ENCODE peak calls at places on chromosomes 11 and 22, in four cellular contexts. N is brain microvascular endothelial cell, A is kidney, C is HepG2. B is an unnamed sample.

GRCh38 chr11:75468534-75469340 is 35.7 kb upstream of the KLHL35 start:
- DNase-seq in N (peak), A (peak), C (no peak), B (peak)

GRCh38 chr11:73145986-73146575 is 4.0 kb upstream of the FCHSD2 start:
- DNase-seq in N (no peak), A (no peak), C (no peak), B (no peak)

GRCh38 chr11:69791266-69791665 is 16.1 kb upstream of the FGF4 start:
- DNase-seq in N (peak), A (no peak), C (no peak), B (peak)

GRCh38 chr22:44793506-44794225 is 41.3 kb downstream of the ARHGAP8 start:
- DNase-seq in N (no peak), A (peak), C (no peak), B (no peak)

GRCh38 chr11:97610000-97610399 is 1220.2 kb downstream of the JRKL start:
- DNase-seq in N (no peak), A (no peak), C (no peak), B (no peak)

GRCh38 chr11:73950869-73951710 is at the start of gene DNAJB13:
- DNase-seq in N (peak), A (peak), C (peak), B (peak)

GRCh38 chr11:88340366-88340930 is 2.9 kb upstream of the CTSC start:
- DNase-seq in N (no peak), A (no peak), C (no peak), B (no peak)

GRCh38 chr11:133897331-133897650 is 52.0 kb upstream of the SPATA19 start:
- DNase-seq in N (no peak), A (no peak), C (no peak), B (no peak)

GRCh38 chr22:24564376-24565058 is 8.7 kb downstream of the SNRPD3 start:
- DNase-seq in N (no peak), A (no peak), C (peak), B (no peak)

GRCh38 chr11:12410006-12410728 is 32.8 kb downstream of the PARVA start:
- DNase-seq in N (no peak), A (peak), C (no peak), B (peak)

GRCh38 chr11:121895919-121896318 is 220.1 kb downstream of the BLID start:
- DNase-seq in N (no peak), A (no peak), C (no peak), B (peak)

GRCh38 chr22:46619830-46620501 is at the start of gene GRAMD4:
- DNase-seq in N (no peak), A (no peak), C (peak), B (peak)

GRCh38 chr22:45240810-45241631 is at the start of gene KIAA0930:
- DNase-seq in N (peak), A (peak), C (peak), B (peak)

GRCh38 chr11:12079726-12080556 is 30.4 kb upstream of the MICAL2 start:
- DNase-seq in N (peak), A (peak), C (peak), B (peak)

GRCh38 chr22:22463855-22464540 is 44.5 kb downstream of the ZNF280B start:
- DNase-seq in N (peak), A (no peak), C (peak), B (peak)

GRCh38 chr11:102428696-102429095 is 23.9 kb downstream of the TMEM123 start:
- DNase-seq in N (no peak), A (no peak), C (no peak), B (no peak)

GRCh38 chr22:47374901-47375575 is 612.6 kb downstream of the TBC1D22A start:
- DNase-seq in N (no peak), A (no peak), C (no peak), B (no peak)

GRCh38 chr11:130613396-130613795 is 165.0 kb downstream of the ADAMTS15 start:
- DNase-seq in N (no peak), A (no peak), C (no peak), B (no peak)

GRCh38 chr11:126007263-126007662 is 55.4 kb downstream of the CDON start:
- DNase-seq in N (peak), A (no peak), C (peak), B (peak)

GRCh38 chr22:18950141-18950540 is 14.0 kb upstream of the PRODH start:
- DNase-seq in N (no peak), A (no peak), C (no peak), B (no peak)

GRCh38 chr22:27514612-27515011 is 286.9 kb downstream of the MN1 start:
- DNase-seq in N (no peak), A (no peak), C (no peak), B (no peak)

DNA sequence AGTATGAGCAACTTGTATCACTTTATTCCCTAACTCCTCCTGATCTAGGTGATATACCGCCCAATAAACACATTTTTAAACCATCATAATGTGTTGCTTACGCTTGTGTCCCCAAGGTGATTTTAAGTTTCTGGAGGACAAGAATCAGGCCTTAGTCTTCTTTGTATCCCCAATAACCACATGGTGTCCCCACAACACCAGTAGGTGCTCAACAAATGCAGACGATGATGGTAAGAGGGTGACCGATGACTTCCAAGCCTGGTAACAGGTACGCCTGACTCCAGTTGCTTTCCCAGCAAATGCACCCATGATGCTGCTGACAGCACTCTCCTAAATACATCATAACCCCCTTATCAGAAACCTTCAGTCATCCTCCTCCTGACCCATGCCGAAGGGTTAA is 64.2 kb downstream of the EFCAB6 start:
- DNase-seq in N (no peak), A (no peak), C (no peak), B (no peak)
- TF ChIP-seq CTCF in N (no peak), A (no peak), C (no peak), B (no peak)

DNA sequence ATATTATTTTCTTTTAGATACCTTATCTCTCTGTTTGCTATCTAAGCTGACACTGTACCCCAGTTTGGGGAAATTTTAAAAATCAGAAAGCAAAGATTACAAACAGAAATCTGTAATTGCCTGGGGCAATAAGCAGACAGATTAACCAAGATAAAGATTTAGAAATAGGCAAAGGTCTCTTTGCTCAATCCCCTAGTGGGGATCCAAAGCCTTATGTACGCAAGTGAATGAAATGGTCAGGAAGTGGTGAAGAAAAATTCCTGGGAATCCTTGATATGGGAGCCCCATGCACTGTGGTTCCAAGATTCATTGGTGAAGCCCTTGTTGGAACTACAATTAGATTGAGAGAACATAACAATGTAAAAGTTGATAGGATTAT is 139.5 kb upstream of the GUCY1A2 start:
- DNase-seq in N (no peak), A (no peak), C (peak), B (peak)
- H3K4me3 ChIP-seq in N (no peak), A (no peak), C (no peak), B (no peak)

GRCh38 chr11:1825785-1826451 is 8.9 kb upstream of the SYT8 start:
- DNase-seq in N (no peak), A (no peak), C (no peak), B (no peak)

GRCh38 chr11:1826552-1827094 is 8.2 kb upstream of the SYT8 start:
- DNase-seq in N (peak), A (peak), C (peak), B (peak)

GRCh38 chr11:1828542-1828941 is 6.2 kb upstream of the SYT8 start:
- DNase-seq in N (no peak), A (peak), C (no peak), B (no peak)

GRCh38 chr11:1827931-1828330 is 6.9 kb upstream of the SYT8 start:
- DNase-seq in N (no peak), A (peak), C (no peak), B (no peak)

DNA sequence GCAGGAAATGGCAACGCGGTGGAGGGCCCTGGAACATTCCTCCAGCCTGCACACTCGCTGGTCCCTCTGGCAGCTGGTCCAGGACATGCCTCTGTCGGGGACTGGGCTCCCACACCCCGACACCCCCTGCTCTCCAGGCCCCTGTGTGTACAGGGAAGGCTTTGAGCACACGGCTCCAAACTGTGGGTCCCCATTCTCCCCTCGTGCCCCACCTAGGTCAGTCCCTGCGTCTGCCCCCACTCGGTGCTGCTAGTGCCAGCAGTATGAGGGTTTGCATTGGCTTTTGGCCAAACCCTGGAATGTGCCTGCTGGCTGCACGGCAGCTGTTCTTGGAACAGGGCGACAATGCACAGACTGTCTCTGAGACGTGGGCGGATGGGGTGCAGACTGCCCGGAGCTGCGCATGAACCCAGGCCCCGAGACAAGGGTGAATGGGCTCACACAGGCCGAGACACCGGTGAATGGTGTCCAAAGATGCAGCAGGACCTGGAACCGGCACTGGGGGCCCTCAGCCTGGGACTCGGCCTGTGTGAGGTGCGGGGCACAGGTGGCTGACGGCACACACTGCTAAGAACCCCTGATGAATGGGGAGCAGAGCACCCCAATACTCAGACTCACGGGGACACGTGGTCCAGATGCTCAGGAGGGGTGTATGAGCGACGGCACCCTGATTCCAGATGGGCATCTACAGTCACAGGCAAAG is 7.5 kb upstream of the SYT8 start:
- DNase-seq in N (peak), A (peak), C (peak), B (peak)
- TF ChIP-seq CTCF in N (no peak), A (no peak), C (peak), B (no peak)

DNA sequence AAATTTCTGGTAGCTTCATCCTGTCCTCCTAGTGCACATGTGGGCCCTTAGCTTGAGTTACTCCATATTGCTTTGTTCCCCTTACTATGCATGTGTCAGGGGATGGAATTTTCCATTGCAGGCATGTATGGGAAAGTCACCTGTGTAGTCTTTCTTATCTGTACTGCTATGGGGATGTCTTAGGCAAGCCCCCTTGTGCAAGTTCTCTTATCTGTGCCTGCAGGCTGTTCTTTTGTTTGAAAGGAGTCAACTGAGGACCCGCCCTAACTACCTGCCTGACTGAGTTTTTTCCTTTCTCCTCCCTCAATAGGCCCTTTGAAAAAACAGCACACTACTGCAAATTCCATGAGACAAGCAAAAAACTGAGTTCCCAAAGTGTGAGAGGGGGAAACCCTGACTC is 8.7 kb downstream of the OR8K5 start:
- DNase-seq in N (no peak), A (no peak), C (no peak), B (no peak)
- H3K4me3 ChIP-seq in N (no peak), A (no peak), C (no peak), B (no peak)

GRCh38 chr11:62839050-62840015 is at the start of gene WDR74:
- DNase-seq in N (peak), A (peak), C (peak), B (peak)

GRCh38 chr11:62846177-62846576 is 6.8 kb upstream of the WDR74 start:
- DNase-seq in N (no peak), A (peak), C (peak), B (no peak)

GRCh38 chr11:62842171-62842717 is 2.9 kb upstream of the WDR74 start:
- DNase-seq in N (no peak), A (peak), C (no peak), B (no peak)

GRCh38 chr11:62844154-62844553 is 4.8 kb upstream of the WDR74 start:
- DNase-seq in N (no peak), A (peak), C (no peak), B (no peak)

DNA sequence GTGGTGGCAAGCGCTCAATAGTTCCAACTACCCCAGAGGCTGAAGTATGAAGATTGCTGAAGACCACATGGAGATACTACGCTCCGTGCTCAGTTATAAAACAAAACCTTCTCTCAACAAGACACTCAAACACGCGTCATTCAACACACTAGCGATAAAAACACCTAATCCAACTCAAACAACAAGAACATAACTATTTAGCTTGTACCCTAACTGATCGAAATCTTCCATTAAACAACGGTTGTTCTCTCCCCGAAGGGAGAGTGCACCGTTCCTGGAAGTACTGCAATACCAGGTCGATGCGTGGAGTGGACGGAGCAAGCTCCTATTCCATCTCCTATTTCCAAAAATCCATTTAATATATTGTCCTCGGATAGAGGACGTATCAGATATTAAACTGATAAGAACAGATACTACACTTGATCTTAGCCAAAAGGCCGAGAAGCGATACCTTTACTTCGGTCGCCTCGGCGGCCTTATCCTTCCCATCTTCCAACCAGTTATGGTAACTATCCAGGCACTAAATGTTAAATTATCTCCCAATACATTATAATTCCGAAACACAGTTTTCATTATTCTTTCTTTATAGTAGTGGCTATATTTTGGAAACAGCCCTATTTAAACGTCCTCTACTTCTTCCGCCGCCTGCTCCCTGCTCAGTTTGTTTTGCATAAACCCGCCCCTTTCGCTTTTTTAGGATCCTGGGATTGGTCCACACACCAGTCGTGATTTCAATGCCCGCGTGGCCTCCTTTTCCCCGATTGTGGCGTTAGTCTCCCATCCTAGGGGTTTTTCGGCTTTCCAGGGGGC is 2.2 kb upstream of the WDR74 start:
- DNase-seq in N (peak), A (peak), C (peak), B (peak)
- TF ChIP-seq CTCF in N (no peak), A (no peak), C (peak), B (no peak)

GRCh38 chr11:89612111-89612510 is 98.0 kb upstream of the TRIM77 start:
- DNase-seq in N (no peak), A (no peak), C (no peak), B (no peak)

GRCh38 chr11:89604281-89604680 is 105.8 kb upstream of the TRIM77 start:
- DNase-seq in N (no peak), A (no peak), C (no peak), B (no peak)

GRCh38 chr11:89613916-89614315 is 96.2 kb upstream of the TRIM77 start:
- DNase-seq in N (no peak), A (no peak), C (no peak), B (no peak)

GRCh38 chr11:89608234-89608966 is 101.7 kb upstream of the TRIM77 start:
- DNase-seq in N (no peak), A (no peak), C (no peak), B (no peak)
- H3K4me3 ChIP-seq in N (no peak), A (no peak), C (no peak), B (no peak)

GRCh38 chr11:34732831-34733230 is 111.9 kb downstream of the EHF start:
- DNase-seq in N (no peak), A (no peak), C (peak), B (no peak)
- TF ChIP-seq CTCF in N (no peak), A (no peak), C (peak), B (no peak)

GRCh38 chr22:21032037-21032842 is at the start of gene SLC7A4:
- DNase-seq in N (no peak), A (no peak), C (no peak), B (no peak)

GRCh38 chr22:21030621-21031544 is 1.5 kb downstream of the SLC7A4 start:
- DNase-seq in N (no peak), A (no peak), C (no peak), B (no peak)

GRCh38 chr22:21030032-21030431 is 2.3 kb downstream of the SLC7A4 start:
- DNase-seq in N (no peak), A (no peak), C (no peak), B (no peak)

GRCh38 chr22:21032843-21033688 is 705 bp upstream of the SLC7A4 start:
- DNase-seq in N (no peak), A (no peak), C (no peak), B (no peak)

GRCh38 chr22:21031545-21032036 is 770 bp downstream of the SLC7A4 start:
- DNase-seq in N (no peak), A (no peak), C (no peak), B (no peak)
- H3K4me3 ChIP-seq in N (no peak), A (no peak), C (no peak), B (no peak)

GRCh38 chr22:37887610-37888378 is 18.3 kb upstream of the MICALL1 start:
- DNase-seq in N (peak), A (no peak), C (no peak), B (peak)
- TF ChIP-seq CTCF in N (peak), A (peak), C (peak), B (peak)

GRCh38 chr22:48718818-48719500 is 1108.7 kb downstream of the BRD1 start:
- DNase-seq in N (no peak), A (peak), C (no peak), B (no peak)

GRCh38 chr22:48717883-48718817 is 1109.5 kb downstream of the BRD1 start:
- DNase-seq in N (no peak), A (peak), C (no peak), B (no peak)

GRCh38 chr22:48715511-48715910 is 1112.2 kb downstream of the BRD1 start:
- DNase-seq in N (no peak), A (peak), C (no peak), B (no peak)

GRCh38 chr22:48719978-48720661 is 1107.6 kb downstream of the BRD1 start:
- DNase-seq in N (no peak), A (peak), C (no peak), B (no peak)

DNA sequence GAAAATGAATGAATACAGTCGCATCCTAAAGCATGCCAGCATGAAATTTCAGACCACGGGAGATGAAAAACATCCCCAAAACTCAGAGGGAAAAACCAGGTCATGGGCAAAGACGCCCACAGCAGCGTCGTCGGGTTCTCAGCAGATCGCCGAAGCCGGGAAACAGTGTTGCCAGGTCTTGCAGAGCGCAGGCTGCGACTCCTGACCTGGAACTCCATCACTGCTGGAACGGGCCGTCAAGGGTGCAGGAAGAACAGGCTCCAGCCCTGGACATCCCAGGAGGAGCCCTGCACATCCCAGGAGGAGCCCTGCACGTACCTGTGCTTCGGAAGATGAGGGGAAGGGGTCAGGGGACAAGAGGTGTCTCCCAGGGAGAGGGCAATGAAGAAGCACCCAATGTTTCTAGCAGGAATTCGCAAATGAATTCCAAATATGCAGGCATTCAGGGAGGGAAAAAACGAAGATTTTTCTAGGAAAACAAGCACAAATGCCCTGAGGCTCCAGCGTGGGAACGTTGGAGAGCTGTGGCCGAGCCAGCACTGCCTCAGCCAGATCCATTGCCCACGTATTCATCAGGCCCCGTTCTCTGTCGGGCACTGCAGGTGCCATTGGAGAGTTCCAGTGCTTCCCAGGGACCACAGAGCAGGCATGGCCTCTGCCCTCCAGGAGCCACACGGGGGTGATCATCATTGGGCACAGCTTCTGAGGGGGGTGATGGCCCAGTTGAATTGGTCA is 1110.4 kb downstream of the BRD1 start:
- DNase-seq in N (no peak), A (peak), C (no peak), B (no peak)
- H3K4me3 ChIP-seq in N (no peak), A (no peak), C (no peak), B (no peak)